ENCODE peak calls at places on chromosome 1, in ten cellular contexts. A is A549, G is body of pancreas, M is GM12878, B is stomach, S is K562, T is spleen, W is heart left ventricle, N is ovary, O is breast epithelium. J is an unnamed sample.

GRCh38 chr1:29156543-29157268 is 25.0 kb downstream of the SRSF4 start:
- DNase-seq in A (no peak), G (no peak), M (no peak), B (peak; percentile 49), S (peak; percentile 81), T (peak; percentile 19), W (no peak), N (no peak), O (no peak), J (no peak)

GRCh38 chr1:227654431-227654830 is 80.7 kb downstream of the JMJD4 start:
- DNase-seq in A (no peak), G (no peak), M (no peak), B (no peak), S (no peak), T (no peak), W (no peak), N (no peak), O (no peak), J (no peak)

GRCh38 chr1:41810446-41810845 is 108.3 kb downstream of the HIVEP3 start:
- DNase-seq in A (no peak), G (no peak), M (no peak), B (no peak), S (peak; percentile 30), T (no peak), W (no peak), N (no peak), O (no peak), J (no peak)

GRCh38 chr1:213977486-213977842 is 10.3 kb upstream of the PROX1 start:
- DNase-seq in A (no peak), G (no peak), M (no peak), B (peak; percentile 40), S (no peak), T (no peak), W (no peak), N (no peak), O (no peak), J (no peak)

GRCh38 chr1:71086331-71086730 is 5.5 kb upstream of the ZRANB2 start:
- DNase-seq in A (no peak), G (no peak), M (no peak), B (no peak), S (no peak), T (no peak), W (no peak), N (no peak), O (no peak), J (no peak)

GRCh38 chr1:74193908-74194307 is 4.1 kb downstream of the LRRIQ3 start:
- DNase-seq in A (no peak), G (no peak), M (no peak), B (no peak), S (no peak), T (no peak), W (no peak), N (no peak), O (no peak), J (no peak)

GRCh38 chr1:67834246-67834877 is 1.1 kb upstream of the GNG12 start:
- DNase-seq in A (no peak), G (no peak), M (no peak), B (no peak), S (no peak), T (no peak), W (no peak), N (no peak), O (no peak), J (no peak)

GRCh38 chr1:90926971-90927370 is 94.9 kb downstream of the ZNF644 start:
- DNase-seq in A (no peak), G (no peak), M (no peak), B (no peak), S (no peak), T (no peak), W (no peak), N (no peak), O (no peak), J (no peak)

GRCh38 chr1:39631361-39632331 is 7.8 kb downstream of the HEYL start:
- DNase-seq in A (no peak), G (no peak), M (no peak), B (no peak), S (no peak), T (no peak), W (no peak), N (no peak), O (no peak), J (no peak)

GRCh38 chr1:39635871-39636210 is 3.6 kb downstream of the HEYL start:
- DNase-seq in A (no peak), G (no peak), M (no peak), B (no peak), S (no peak), T (no peak), W (no peak), N (no peak), O (no peak), J (no peak)

GRCh38 chr1:39635205-39635870 is 4.1 kb downstream of the HEYL start:
- DNase-seq in A (no peak), G (peak; percentile 67), M (no peak), B (no peak), S (no peak), T (no peak), W (peak; percentile 67), N (no peak), O (no peak), J (no peak)

GRCh38 chr1:39633422-39633821 is 6.0 kb downstream of the HEYL start:
- DNase-seq in A (no peak), G (no peak), M (no peak), B (no peak), S (no peak), T (no peak), W (no peak), N (no peak), O (no peak), J (no peak)

DNA sequence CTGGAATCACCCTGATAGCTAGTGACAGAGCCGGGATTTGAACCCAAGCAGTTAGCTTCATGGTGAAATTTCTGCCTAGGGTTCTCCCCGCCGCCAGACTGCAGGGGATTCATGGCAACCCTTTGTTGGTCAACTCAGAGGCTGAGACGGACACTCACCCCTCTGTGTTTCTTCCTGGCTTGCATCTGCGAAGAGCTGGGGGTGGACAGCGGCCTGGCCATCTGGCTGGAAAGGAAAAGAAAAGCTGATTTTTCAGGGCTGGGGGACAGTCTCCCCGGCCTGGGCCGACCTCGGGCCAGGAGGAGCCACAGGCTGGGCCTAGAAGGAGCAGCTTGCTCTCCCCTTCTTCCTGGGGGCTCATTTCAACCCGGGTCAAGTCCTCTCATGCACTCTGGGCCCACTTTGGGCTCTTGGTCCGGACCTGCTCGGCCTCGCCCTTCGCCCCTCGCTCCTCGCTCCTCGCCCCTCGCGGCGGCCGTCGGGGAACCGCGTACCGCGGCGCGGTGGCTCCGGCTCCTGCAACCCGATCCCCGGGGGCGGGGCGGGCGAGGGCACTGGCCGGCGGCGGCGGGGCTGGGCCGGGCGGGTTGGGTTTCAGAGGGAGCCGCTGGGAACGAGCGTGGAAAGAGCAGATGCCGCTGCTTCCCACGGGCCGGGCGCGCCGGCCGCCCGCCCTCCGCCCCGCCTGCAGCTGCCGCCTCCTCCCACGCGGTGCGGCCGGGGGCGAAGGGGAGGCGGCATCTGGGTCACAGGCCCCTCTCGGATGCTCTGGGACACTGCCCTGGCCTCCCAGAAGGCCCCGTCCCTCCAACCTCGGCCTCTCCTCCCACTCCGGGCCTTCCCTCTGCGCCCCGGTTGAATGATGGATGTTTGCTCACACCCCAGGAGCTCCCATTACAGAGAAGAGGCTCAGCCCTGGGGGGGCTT is 6.7 kb downstream of the HEYL start:
- DNase-seq in A (no peak), G (peak; percentile 86), M (no peak), B (peak; percentile 67), S (peak; percentile 58), T (no peak), W (peak; percentile 83), N (peak; percentile 81), O (no peak), J (peak; percentile 29)
- TF ChIP-seq POLR2A in A (no peak), G (no peak), M (no peak), B (no peak), S (no peak), T (no peak), W (peak; percentile 22), N (no peak), O (no peak), J (no peak)

DNA sequence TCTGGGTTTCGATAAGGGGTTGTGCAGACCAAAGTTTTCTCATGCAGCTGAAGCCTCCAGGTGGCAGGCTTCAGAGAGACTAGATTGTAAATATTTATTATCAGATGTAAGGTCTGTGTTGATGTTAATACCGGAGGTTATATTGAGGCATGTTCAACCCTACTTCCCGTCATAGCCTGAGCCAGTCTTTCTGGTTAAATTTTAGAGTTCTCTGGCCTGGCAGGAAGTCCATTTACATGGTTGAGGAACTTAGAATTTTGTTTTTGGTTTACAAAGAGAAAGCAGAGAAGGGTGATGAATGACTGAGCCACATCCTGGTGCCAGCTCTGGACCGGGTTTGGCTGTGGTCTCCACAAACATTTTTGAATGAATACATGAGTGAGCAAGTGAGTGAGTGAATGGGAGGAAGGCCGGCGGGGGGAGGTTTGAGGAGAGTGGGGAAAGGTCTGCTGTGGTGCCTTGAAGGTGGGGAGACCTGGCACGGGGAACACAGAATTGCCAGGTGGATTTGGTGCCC is 218.5 kb downstream of the DISC1 start:
- DNase-seq in A (no peak), G (no peak), M (no peak), B (no peak), S (no peak), T (no peak), W (no peak), N (no peak), O (no peak), J (no peak)
- TF ChIP-seq CTCF in A (peak; percentile 8), G (no peak), M (no peak), B (no peak), S (no peak), T (no peak), W (no peak), N (no peak), O (no peak), J (no peak)

DNA sequence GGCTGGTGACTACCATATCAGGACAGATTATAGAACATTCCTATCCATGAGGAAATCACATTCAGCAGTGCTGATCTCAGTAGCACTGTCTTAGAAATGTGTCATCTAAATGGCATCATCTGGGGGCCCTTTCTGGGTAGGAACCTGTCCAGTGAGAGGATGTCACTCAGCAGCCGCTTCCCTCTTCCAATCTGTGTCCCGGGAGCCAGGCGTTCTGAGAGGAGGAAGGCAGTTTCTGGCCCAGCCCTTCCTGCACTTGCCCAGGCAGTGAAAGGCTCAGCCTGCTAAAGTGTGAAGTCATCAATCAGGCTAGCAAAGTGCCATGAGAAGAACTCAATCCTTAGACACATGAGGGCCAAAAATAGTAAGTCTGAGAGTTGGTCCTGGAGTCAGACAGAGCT is 25.6 kb downstream of the RAB4A start:
- DNase-seq in A (no peak), G (no peak), M (no peak), B (no peak), S (no peak), T (no peak), W (peak; percentile 74), N (no peak), O (no peak), J (no peak)
- H3K27ac ChIP-seq in A (no peak overlapping the region), G (no peak overlapping the region), M (no peak overlapping the region), B (no peak overlapping the region), S (no peak overlapping the region), T (no peak overlapping the region), W (peak overlapping the region; percentile 61), N (no peak overlapping the region), O (no peak overlapping the region), J (no peak overlapping the region)

DNA sequence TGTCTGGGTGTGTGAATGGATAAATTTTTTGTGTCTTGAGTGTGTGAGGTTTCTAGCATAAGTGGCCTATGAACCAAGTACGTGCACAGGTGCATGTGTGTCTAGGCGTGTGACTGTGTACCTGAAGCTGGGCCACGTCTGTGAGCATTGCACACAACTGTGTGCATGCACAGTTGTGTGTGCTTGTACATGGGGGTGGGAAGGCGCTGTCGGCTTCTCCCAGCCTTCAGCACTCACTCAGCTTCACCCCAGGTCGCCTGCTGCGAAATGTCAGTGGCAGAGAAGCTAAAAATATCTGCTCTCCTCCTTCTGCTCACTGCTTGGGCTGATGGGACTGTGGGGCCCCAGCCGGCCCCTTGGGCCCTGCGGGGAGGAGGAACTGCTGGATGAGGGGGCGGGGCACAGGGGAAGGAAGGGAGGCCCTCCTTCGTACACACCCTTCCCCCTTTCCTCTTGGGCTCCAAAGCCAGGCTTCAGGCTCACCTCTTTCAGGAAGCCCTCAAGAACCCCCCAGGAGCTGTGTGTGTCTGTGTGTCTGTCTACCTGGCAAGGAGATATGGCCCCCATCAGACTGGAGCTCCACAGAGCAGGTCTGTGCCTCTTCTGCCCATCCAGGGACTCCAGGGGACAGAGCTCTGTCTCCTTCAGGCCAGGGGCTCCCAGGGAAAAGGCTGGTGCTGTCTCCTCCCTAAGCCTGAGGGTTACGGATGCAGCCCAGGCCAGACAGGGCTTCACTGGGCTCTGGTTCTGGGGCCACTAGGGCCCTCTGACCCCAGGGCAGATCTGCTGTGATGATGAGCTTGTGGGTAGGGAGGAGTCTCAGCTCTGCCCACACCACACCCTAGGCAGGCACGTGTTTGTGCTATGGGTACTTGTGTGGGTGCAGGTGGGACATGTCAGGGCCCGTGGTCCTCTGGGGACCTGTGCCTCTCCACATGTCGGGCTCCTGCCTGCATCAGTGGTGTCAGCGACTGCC is 35.6 kb upstream of the WASF2 start:
- DNase-seq in A (no peak), G (no peak), M (peak; percentile 53), B (no peak), S (peak; percentile 97), T (peak; percentile 92), W (peak; percentile 92), N (peak; percentile 75), O (no peak), J (peak; percentile 75)
- TF ChIP-seq POLR2A in A (no peak), G (no peak), M (no peak), B (no peak), S (peak; percentile 86), T (no peak), W (peak; percentile 16), N (no peak), O (no peak), J (no peak)

J was measured in transverse colon.